ENCODE peak calls at places on chromosomes 4 and X, in seven cellular contexts. H is A549, E is vagina, T is choroid plexus epithelial cell, I is foreskin fibroblast, O is fibroblast of the aortic adventitia, Y is gastrocnemius medialis. D is an unnamed sample.

GRCh38 chr4:10354225-10354624 is 103.0 kb downstream of the ZNF518B start:
- DNase-seq in H (no peak), O (no peak), E (no peak), Y (no peak), T (no peak), I (no peak), D (no peak)

GRCh38 chrX:119757979-119758681 is at the start of gene SOWAHD:
- DNase-seq in E (no peak), I (peak; percentile 47), O (no peak), T (no peak), Y (no peak), H (no peak), D (no peak)

GRCh38 chr4:86544313-86544966 is 49.7 kb upstream of the PTPN13 start:
- DNase-seq in I (no peak), H (no peak), T (no peak), Y (no peak), E (no peak), O (no peak), D (no peak)

GRCh38 chr4:156223985-156224384 is 270.3 kb upstream of the CTSO start:
- DNase-seq in H (no peak), O (no peak), I (no peak), T (no peak), Y (no peak), E (no peak), D (no peak)

GRCh38 chr4:102493257-102493656 is 7.9 kb upstream of the NFKB1 start:
- DNase-seq in I (no peak), T (no peak), Y (no peak), H (no peak), O (no peak), E (no peak), D (no peak)

GRCh38 chr4:148170408-148171385 is 271.5 kb downstream of the NR3C2 start:
- DNase-seq in E (no peak), O (no peak), Y (no peak), T (no peak), H (no peak), I (no peak), D (no peak)

GRCh38 chr4:24473309-24473721 is 111.0 kb downstream of the DHX15 start:
- DNase-seq in I (peak; percentile 72), T (peak; percentile 46), E (no peak), Y (no peak), H (no peak), O (peak; percentile 41), D (no peak)

GRCh38 chr4:26069218-26069617 is 155.2 kb downstream of the SMIM20 start:
- DNase-seq in I (peak; percentile 65), H (no peak), T (peak; percentile 70), E (no peak), O (peak; percentile 49), Y (no peak), D (no peak)

GRCh38 chr4:25839687-25840086 is 23.1 kb downstream of the SEL1L3 start:
- DNase-seq in O (no peak), H (no peak), E (no peak), T (no peak), Y (no peak), I (no peak), D (no peak)

GRCh38 chr4:40515037-40515397 is 114.6 kb downstream of the RBM47 start:
- DNase-seq in T (no peak), O (peak; percentile 25), H (no peak), Y (no peak), E (no peak), I (no peak), D (no peak)

GRCh38 chrX:154657226-154657805 is 3.9 kb upstream of the CTAG2 start:
- DNase-seq in E (no peak), H (no peak), I (no peak), Y (no peak), T (no peak), O (no peak), D (no peak)

GRCh38 chr4:38154681-38155588 is 194.7 kb downstream of the PTTG2 start:
- DNase-seq in H (no peak), T (no peak), E (no peak), I (no peak), O (peak; percentile 88), Y (peak; percentile 31), D (no peak)

GRCh38 chr4:83219344-83219990 is 65.1 kb downstream of the COQ2 start:
- DNase-seq in O (peak; percentile 14), H (no peak), E (no peak), I (peak; percentile 71), Y (no peak), T (no peak), D (no peak)

GRCh38 chrX:11329016-11329415 is 35.8 kb downstream of the AMELX start:
- DNase-seq in E (no peak), O (peak; percentile 15), Y (no peak), I (peak; percentile 62), T (peak; percentile 11), H (no peak), D (no peak)

GRCh38 chr4:122227202-122227601 is 75.1 kb downstream of the BLTP1 start:
- DNase-seq in O (no peak), Y (no peak), E (no peak), H (no peak), I (no peak), T (no peak), D (no peak)

GRCh38 chr4:122229857-122230256 is 77.7 kb downstream of the BLTP1 start:
- DNase-seq in Y (no peak), E (no peak), T (no peak), H (no peak), I (no peak), O (no peak), D (no peak)

GRCh38 chr4:122219356-122219755 is 67.2 kb downstream of the BLTP1 start:
- DNase-seq in O (no peak), T (no peak), I (no peak), E (no peak), H (no peak), Y (no peak), D (no peak)

GRCh38 chr4:122221322-122221721 is 69.2 kb downstream of the BLTP1 start:
- DNase-seq in H (no peak), O (no peak), T (no peak), E (no peak), I (no peak), Y (no peak), D (no peak)

DNA sequence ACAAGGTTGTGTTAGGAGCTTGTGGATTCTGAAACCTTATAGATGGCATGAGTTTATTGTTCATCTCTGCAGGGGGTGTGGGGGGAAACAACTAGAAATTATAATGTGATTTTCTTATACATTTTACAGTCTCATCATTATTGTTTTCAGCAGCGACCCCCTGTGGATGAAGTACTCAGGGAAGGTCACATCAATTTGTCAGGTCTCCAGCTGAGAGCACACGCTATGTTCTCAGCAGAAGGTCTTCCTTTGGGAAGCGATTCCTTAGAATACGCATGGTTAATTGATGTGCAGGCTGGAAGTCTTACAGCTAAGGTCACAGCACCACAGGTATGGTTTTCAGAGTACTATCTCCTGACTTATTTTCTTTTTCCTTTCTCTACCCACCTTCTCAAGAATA is 72.2 kb downstream of the BLTP1 start:
- DNase-seq in H (peak; percentile 0), O (peak; percentile 12), Y (no peak), I (peak; percentile 34), E (no peak), T (peak; percentile 48), D (no peak)
- TF ChIP-seq CTCF in H (no peak), O (peak; percentile 28), Y (no peak), I (peak; percentile 14), E (no peak), T (peak; percentile 50), D (peak; percentile 35)

DNA sequence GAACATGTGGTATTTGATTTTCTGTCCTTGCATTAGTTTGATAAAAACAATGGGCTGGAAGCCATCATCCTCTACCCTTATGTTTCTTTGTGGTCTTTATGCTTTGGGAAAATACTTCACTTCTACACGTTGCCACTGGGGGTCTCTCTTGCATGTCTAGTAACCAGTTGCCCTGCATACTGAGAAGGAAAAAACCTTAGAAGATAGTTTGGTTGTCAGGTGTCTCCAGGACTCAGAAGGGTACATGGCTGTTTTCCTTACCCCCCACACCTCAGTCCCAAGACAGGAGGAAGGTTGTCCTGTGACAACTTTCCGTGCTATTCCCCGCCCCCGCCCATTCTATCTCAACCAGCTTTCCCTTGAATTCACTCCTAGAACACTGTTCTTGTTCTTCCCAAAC is 62.1 kb upstream of the LANCL3 start:
- DNase-seq in Y (no peak), O (peak; percentile 6), H (no peak), I (no peak), T (peak; percentile 31), E (no peak), D (no peak)
- TF ChIP-seq CTCF in Y (no peak), O (peak; percentile 28), H (peak; percentile 19), I (no peak), T (peak; percentile 41), E (no peak), D (peak; percentile 19)

GRCh38 chrX:137352101-137352660 is 213.7 kb upstream of the ZIC3 start:
- DNase-seq in Y (no peak), H (no peak), I (no peak), E (no peak), O (no peak), T (no peak), D (no peak)
- TF ChIP-seq CTCF in Y (no peak), H (no peak), I (no peak), E (no peak), O (no peak), T (no peak), D (no peak)

DNA sequence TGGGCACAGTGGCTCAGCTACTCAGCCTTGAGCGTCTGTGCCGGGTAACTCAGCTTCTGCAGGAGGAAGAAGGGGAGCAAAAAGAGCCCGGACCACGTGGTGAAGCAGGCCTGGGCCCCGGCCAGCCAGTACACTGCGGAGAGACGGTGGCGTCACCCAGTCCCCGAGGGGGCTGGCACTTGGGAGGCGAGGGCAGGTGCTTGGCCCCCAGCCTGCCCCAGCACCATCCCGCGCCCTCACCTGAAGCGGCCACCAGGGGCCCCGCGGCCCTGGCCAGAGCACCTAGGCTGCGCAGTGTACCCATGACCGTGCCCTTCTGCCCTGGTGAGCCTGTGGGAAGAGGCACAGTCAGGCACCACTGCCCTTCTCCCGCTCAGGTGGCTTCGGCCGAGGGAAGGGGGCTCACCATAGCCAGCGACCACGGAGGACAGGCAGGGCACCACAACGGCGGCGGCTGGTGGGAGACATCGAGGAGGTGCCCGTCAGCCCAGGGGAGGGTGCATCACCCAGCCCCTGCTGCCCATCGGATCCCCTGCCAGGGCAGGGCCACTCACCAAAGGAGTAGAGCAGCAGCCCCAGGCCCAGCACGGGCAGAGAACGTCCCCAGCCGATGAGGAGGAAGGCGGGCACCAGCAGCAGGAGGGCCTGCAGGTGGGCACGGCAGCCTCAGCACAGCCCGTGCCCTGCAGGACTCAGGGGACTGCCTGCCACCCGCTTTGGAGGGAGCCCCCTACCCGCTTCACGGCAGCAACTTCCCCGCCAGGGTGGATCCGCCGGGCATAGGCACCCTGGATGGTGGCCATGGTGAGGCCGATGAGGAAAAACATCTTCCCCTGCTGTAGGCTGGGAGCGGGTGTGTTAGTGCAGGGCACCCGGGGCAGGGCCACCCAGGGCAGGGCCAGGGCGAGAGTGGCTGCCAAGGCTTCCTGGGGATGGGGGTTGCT is 32.1 kb downstream of the NOP14 start:
- DNase-seq in H (no peak), Y (peak; percentile 52), E (no peak), T (no peak), I (no peak), O (no peak), D (no peak)
- TF ChIP-seq CTCF in H (no peak), Y (no peak), E (no peak), T (peak; percentile 12), I (no peak), O (peak; percentile 14), D (no peak)

GRCh38 chr4:89640620-89641366 is 196.2 kb downstream of the SNCA start:
- DNase-seq in O (peak; percentile 43), T (peak; percentile 74), E (no peak), I (peak; percentile 77), Y (no peak), H (peak; percentile 40), D (peak; percentile 37)
- TF ChIP-seq CTCF in O (peak; percentile 65), T (peak; percentile 87), E (no peak), I (peak; percentile 69), Y (no peak), H (peak; percentile 39), D (peak; percentile 79)

D was measured in AG09319.